ENCODE peak calls at places on chromosomes 11 and 22, in four cellular contexts. B, H, I and L are unnamed samples.

GRCh38 chr11:71309181-71309580 is 56.8 kb upstream of the SHANK2 start:
- DNase-seq in B (peak), H (no peak), I (no peak), L (no peak)

GRCh38 chr22:38700789-38701628 is at the start of gene JOSD1:
- DNase-seq in B (peak), I (peak), H (peak), L (peak)

GRCh38 chr11:45079943-45080719 is 66.3 kb upstream of the PRDM11 start:
- DNase-seq in H (no peak), B (no peak), I (no peak), L (peak)

GRCh38 chr11:68711114-68711513 is 26.8 kb downstream of the GAL start:
- DNase-seq in I (no peak), H (no peak), B (no peak), L (no peak)

GRCh38 chr22:39243443-39244072 is 1.2 kb downstream of the PDGFB start:
- DNase-seq in H (no peak), B (no peak), I (peak), L (no peak)

GRCh38 chr11:68767672-68768071 is 16.4 kb upstream of the TESMIN start:
- DNase-seq in I (no peak), H (no peak), B (peak), L (no peak)

GRCh38 chr11:7088921-7089320 is at the start of gene RBMXL2:
- DNase-seq in B (peak), I (no peak), H (no peak), L (no peak)

GRCh38 chr22:37197451-37198289 is 9.6 kb upstream of the C1QTNF6 start:
- DNase-seq in B (peak), H (no peak), I (peak), L (no peak)

GRCh38 chr11:66022401-66023185 is 3.7 kb downstream of the CATSPER1 start:
- DNase-seq in I (peak), B (peak), H (no peak), L (peak)

GRCh38 chr22:48099671-48100070 is 1337.2 kb downstream of the TBC1D22A start:
- DNase-seq in B (peak), H (no peak), I (no peak), L (no peak)

GRCh38 chr11:73854680-73855079 is 22.0 kb downstream of the COA4 start:
- DNase-seq in I (no peak), B (no peak), H (no peak), L (no peak)

GRCh38 chr11:44994753-44995152 is 44.1 kb upstream of the TP53I11 start:
- DNase-seq in I (no peak), H (no peak), B (no peak), L (no peak)

GRCh38 chr11:43130616-43131015 is 181.2 kb upstream of the API5 start:
- DNase-seq in B (no peak), H (no peak), I (no peak), L (peak)

DNA sequence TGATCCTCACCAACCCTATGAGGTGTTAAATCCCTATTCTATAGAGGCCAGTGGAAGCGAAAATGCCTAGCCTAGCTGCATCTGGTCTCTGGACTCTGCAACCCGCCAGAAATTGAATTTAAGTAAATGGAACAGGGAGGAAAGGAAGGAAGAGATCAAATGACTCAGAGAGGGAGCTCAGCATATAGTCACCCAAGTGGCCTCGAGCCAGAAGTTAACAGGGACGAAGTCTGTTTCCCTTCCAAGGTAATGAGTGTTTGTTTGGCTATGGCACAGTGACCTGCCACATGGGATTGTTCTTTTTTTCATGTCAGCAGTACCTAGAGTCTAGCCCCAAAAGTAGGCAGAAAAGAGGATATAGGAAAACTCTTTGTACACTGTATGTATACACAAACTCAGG is 66.3 kb downstream of the PAK1 start:
- DNase-seq in H (peak), B (peak), I (peak), L (no peak)
- H3K27ac ChIP-seq in H (no peak), B (no peak), I (no peak), L (no peak)

GRCh38 chr11:47358731-47359051 is 6.2 kb upstream of the MYBPC3 start:
- DNase-seq in B (no peak), I (no peak), H (no peak), L (no peak)

GRCh38 chr11:47357985-47358730 is 5.7 kb upstream of the MYBPC3 start:
- DNase-seq in B (no peak), I (no peak), H (no peak), L (no peak)

GRCh38 chr11:47359586-47359985 is 7.1 kb upstream of the MYBPC3 start:
- DNase-seq in I (no peak), B (no peak), H (no peak), L (no peak)

GRCh38 chr11:47360341-47360740 is 7.8 kb upstream of the MYBPC3 start:
- DNase-seq in I (no peak), B (no peak), H (no peak), L (no peak)

DNA sequence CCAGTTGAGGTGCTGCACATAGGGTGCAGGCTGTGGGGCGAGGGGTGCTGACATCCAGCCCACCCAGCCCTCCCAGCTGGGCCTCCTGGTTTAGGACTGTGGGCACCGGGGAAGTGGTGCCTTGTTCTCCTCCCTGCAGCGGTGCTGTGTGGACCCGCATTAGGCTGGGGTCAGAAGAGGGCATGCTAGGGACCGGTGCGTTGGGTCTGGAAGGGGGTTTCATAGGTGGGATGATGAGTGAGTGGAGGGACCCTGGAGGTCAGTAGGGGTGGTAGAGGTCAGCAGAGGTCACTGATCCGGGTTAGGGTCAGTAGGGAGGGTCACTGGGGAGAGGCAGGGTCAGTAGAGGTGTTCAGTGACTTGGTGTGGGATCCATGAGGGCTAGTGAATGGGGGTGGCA is 6.7 kb upstream of the MYBPC3 start:
- DNase-seq in I (no peak), B (no peak), H (no peak), L (no peak)
- H3K27ac ChIP-seq in I (no peak), B (no peak), H (no peak), L (no peak)

GRCh38 chr11:62830904-62831519 is 839 bp downstream of the STX5 start:
- DNase-seq in B (no peak), H (no peak), I (no peak), L (no peak)
- H3K27ac ChIP-seq in B (peak), H (peak), I (peak), L (peak)

GRCh38 chr11:77129841-77130756 is 2.1 kb downstream of the MYO7A start:
- DNase-seq in I (no peak), B (no peak), H (no peak), L (no peak)
- H3K27ac ChIP-seq in I (peak), B (peak), H (no peak), L (no peak)

GRCh38 chr22:30315962-30316576 is 10.7 kb downstream of the TBC1D10A start:
- DNase-seq in I (no peak), H (no peak), B (no peak), L (no peak)
- H3K27ac ChIP-seq in I (no peak), H (no peak), B (no peak), L (no peak)

GRCh38 chr11:128240546-128240945 is 346.8 kb downstream of the ETS1 start:
- DNase-seq in H (no peak), B (no peak), I (no peak), L (no peak)

GRCh38 chr11:128235958-128236357 is 351.4 kb downstream of the ETS1 start:
- DNase-seq in B (no peak), H (no peak), I (no peak), L (no peak)

GRCh38 chr11:128238521-128239222 is 348.7 kb downstream of the ETS1 start:
- DNase-seq in H (no peak), I (no peak), B (no peak), L (no peak)

GRCh38 chr11:128236506-128237498 is 350.6 kb downstream of the ETS1 start:
- DNase-seq in B (no peak), I (no peak), H (no peak), L (no peak)

DNA sequence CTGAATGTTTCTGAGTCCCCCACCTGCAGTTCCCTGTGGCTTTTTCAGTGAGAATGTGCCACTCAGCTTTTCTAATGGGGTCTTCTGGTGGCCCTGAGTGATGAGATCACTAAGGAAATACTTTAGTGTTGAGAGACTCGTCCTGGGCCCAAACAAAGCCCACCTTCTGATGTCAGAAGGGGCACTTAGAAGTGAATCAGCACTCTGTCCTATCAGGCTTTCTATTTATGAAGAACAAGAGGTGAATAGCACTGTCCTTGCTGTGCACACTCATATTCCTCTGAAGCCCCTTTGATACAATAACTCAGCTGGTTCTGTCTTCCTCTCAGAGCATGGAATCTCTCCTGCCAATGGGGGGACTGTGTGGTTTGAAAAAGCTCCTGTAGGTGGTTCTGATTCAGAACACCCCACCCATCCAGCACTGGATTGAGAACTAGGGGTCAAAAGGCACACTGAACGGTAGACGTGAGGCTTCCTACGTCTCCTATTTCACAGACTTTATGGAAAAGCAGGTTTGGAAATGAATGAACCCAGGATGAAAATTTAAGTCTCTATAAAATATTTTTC is 348.1 kb downstream of the ETS1 start:
- DNase-seq in H (no peak), B (no peak), I (no peak), L (no peak)
- H3K27ac ChIP-seq in H (no peak), B (no peak), I (no peak), L (no peak)

DNA sequence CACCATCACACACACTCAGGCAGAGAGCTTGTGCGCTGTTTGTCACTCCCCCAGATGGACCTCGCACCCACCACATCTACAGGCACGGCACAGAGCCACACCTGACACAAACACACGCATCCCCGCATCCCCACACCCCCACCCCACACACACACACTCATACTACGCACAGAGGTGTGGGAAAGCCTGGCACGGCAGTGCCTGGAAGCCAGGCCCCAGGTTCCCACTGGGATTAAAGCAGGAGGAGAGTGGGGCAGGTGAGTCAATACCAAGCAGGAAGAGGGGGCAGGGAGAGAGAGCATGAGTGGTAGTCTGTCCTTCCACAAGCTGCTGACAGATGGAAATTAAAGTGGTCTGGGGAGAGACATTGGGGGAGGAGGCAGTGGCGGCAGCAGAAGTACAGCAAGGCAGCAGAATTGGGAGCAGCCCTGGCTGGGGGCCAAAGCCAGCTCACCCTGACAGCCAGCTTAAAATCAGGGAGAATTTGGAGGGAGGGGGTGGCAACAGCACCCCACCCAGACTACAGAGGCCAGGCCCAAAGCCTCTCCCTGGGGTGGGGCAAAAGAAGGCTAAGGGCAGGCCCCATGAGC is 20.7 kb downstream of the TNKS1BP1 start:
- DNase-seq in B (no peak), I (peak), H (no peak), L (peak)
- H3K27ac ChIP-seq in B (no peak), I (no peak), H (no peak), L (no peak)

DNA sequence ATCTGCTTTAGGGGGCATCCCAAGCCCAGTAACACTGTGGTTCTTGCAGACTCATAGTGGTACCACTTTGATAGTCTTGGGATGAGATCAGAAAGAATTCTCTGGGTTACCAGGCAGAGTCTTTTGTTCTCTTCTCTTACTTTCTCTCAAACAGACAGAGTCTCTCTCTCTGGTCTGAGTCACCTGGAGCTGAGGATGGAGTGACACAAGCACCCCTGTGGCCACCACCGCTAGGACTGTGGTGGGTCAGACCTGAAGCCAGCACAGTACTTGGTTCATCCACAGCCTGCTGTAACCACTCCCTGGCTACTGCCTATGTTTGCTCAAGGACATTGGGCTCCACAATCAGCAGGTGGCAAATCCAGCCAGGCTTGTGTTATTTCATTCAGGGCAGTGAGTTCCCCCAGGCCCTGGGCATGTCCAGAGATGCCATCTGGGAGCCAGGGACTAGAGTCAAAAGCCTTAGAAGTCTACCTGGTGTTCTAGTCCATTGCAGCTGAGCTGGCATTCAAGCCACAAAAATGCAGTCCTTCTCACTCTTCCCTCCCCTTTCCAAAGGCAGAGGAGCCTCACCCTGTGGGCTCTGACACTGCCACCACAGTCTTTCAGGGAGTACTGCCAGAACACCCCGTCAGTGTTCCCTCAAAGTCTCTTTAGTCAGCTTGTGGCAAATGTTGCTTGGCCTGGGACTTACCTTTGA is 29.9 kb downstream of the ENDOD1 start:
- DNase-seq in H (no peak), B (no peak), I (no peak), L (no peak)
- H3K27ac ChIP-seq in H (no peak), B (no peak), I (no peak), L (no peak)

GRCh38 chr11:111941963-111942362 is 4.8 kb downstream of the DIXDC1 start:
- DNase-seq in I (no peak), H (no peak), B (no peak), L (no peak)

GRCh38 chr11:111937461-111937769 is 272 bp downstream of the DIXDC1 start:
- DNase-seq in H (no peak), B (no peak), I (no peak), L (no peak)

GRCh38 chr11:111938687-111939160 is 1.6 kb downstream of the DIXDC1 start:
- DNase-seq in H (no peak), I (no peak), B (no peak), L (no peak)

GRCh38 chr11:111937859-111938258 is 716 bp downstream of the DIXDC1 start:
- DNase-seq in I (no peak), H (no peak), B (no peak), L (no peak)

GRCh38 chr11:111939836-111940604 is 2.9 kb downstream of the DIXDC1 start:
- DNase-seq in H (peak), I (no peak), B (no peak), L (no peak)
- H3K27ac ChIP-seq in H (peak), I (no peak), B (no peak), L (peak)

GRCh38 chr22:45542001-45542520 is 39.4 kb downstream of the FBLN1 start:
- DNase-seq in H (no peak), I (no peak), B (no peak), L (no peak)

GRCh38 chr22:45540122-45540521 is 37.4 kb downstream of the FBLN1 start:
- DNase-seq in H (no peak), B (no peak), I (no peak), L (no peak)

GRCh38 chr22:45543243-45543642 is 40.6 kb downstream of the FBLN1 start:
- DNase-seq in I (no peak), B (no peak), H (no peak), L (no peak)

GRCh38 chr22:45544588-45545170 is 42.0 kb downstream of the FBLN1 start:
- DNase-seq in H (no peak), I (no peak), B (no peak), L (no peak)

DNA sequence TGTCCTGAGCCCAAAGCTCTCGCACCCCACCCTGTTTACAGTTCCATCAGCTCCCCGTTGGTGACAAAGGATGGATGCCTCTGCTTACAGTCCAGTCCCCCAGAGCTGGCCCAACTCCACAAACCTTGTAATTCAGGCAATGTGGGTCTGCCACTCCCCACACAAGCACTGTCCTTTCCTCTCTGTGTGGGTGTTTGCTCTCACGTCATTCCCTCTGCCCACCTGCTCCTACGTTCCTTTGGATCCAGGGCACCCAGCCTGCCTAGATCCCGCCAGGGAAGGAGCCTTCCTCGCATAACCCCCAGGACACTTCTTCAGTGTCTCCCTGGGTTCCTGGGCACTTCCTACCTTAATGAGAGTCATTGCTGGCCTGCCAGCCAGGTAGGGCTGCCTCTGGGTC is 38.9 kb downstream of the FBLN1 start:
- DNase-seq in H (no peak), I (no peak), B (no peak), L (no peak)
- H3K27ac ChIP-seq in H (no peak), I (no peak), B (no peak), L (no peak)